ENCODE peak calls at places on chromosome 5, in five cellular contexts. J is mesothelial cell of epicardium, G is GM10248, S is foreskin fibroblast, I is endothelial cell. Y is an unnamed sample.
A peak's percentile ranks its signal among the peaks of the same experiment; 100 is the strongest.

GRCh38 chr5:74310386-74310785 is 330.1 kb downstream of the ENC1 start:
- DNase-seq in S (no peak), G (no peak), J (no peak), I (no peak), Y (no peak)

GRCh38 chr5:179258001-179258921 is 87.0 kb downstream of the ADAMTS2 start:
- DNase-seq in J (peak; percentile 30), G (no peak), S (no peak), I (no peak), Y (no peak)

GRCh38 chr5:1064383-1065142 is 47.3 kb downstream of the SLC12A7 start:
- DNase-seq in S (no peak), I (no peak), G (no peak), J (no peak), Y (no peak)

GRCh38 chr5:61687371-61687770 is 355.3 kb downstream of the ZSWIM6 start:
- DNase-seq in G (no peak), J (no peak), S (no peak), I (no peak), Y (no peak)

GRCh38 chr5:1908931-1909330 is 26.2 kb upstream of the IRX4 start:
- DNase-seq in J (no peak), S (no peak), I (no peak), G (no peak), Y (no peak)

GRCh38 chr5:119187776-119188529 is 117.1 kb downstream of the DMXL1 start:
- DNase-seq in I (no peak), G (no peak), J (no peak), S (no peak), Y (no peak)

GRCh38 chr5:149213264-149213663 is 58.4 kb upstream of the AFAP1L1 start:
- DNase-seq in J (no peak), G (no peak), I (no peak), S (no peak), Y (no peak)

GRCh38 chr5:172501708-172502379 is 47.5 kb upstream of the SH3PXD2B start:
- DNase-seq in J (peak; percentile 9), S (no peak), G (no peak), I (no peak), Y (peak; percentile 5)

GRCh38 chr5:53397845-53398244 is 82.6 kb upstream of the FST start:
- DNase-seq in S (peak; percentile 95), G (no peak), I (no peak), J (no peak), Y (no peak)

GRCh38 chr5:137273511-137273910 is 225.6 kb downstream of the SPOCK1 start:
- DNase-seq in I (no peak), S (no peak), G (no peak), J (no peak), Y (no peak)

GRCh38 chr5:78804995-78805394 is 156.4 kb upstream of the LHFPL2 start:
- DNase-seq in S (no peak), J (no peak), I (no peak), G (no peak), Y (no peak)

GRCh38 chr5:119275873-119276214 is 80.0 kb upstream of the TNFAIP8 start:
- DNase-seq in I (no peak), S (no peak), G (peak; percentile 38), J (no peak), Y (no peak)

GRCh38 chr5:138793481-138794010 is 40.3 kb downstream of the CTNNA1 start:
- DNase-seq in J (no peak), G (no peak), S (no peak), I (no peak), Y (no peak)

GRCh38 chr5:138790684-138791083 is 37.5 kb downstream of the CTNNA1 start:
- DNase-seq in G (no peak), I (no peak), J (no peak), S (no peak), Y (no peak)

GRCh38 chr5:138789771-138790242 is 36.6 kb downstream of the CTNNA1 start:
- DNase-seq in S (no peak), G (peak; percentile 64), J (no peak), I (peak; percentile 9), Y (no peak)

GRCh38 chr5:138792181-138792808 is 39.1 kb downstream of the CTNNA1 start:
- DNase-seq in J (no peak), G (no peak), I (no peak), S (no peak), Y (no peak)
- TF ChIP-seq CTCF in J (no peak), G (no peak), I (no peak), S (no peak), Y (no peak)

GRCh38 chr5:153425914-153426313 is 64.6 kb upstream of the GRIA1 start:
- DNase-seq in I (peak; percentile 6), J (no peak), G (no peak), S (no peak), Y (no peak)
- TF ChIP-seq CTCF in I (peak; percentile 56), J (peak; percentile 23), G (no peak), S (no peak), Y (peak; percentile 17)

DNA sequence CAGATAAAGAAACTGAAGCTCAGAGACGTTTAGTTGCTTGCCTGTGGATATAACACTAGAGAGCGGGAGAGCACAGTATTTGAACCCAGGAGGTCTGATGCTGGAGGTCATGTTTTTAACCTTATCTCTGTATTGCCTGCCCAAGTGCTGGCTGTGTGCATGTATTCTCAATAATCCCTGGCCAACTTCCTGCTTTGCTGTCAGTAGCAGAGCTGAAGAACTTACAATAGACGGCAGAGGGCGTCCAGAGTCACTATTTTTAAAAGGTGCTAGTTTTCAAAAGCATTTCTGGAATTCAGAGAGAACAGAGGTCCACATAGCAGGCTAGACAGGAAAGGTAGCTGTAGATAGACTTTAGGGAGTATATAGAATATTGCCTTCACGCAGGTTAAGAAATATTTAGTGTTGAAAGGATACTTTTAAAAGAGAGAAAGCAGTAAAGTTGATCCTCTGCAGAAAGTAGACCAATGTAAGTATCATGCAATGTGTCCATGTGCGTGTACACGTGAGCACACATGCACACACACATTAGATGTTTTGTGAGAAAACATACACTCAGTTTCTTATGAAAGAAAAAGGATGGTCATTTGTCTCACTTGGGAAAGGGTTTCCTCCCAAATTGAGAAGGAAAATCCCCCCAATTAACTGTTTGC is 46.3 kb downstream of the PTCD2 start:
- DNase-seq in S (peak; percentile 65), I (peak; percentile 60), J (peak; percentile 62), G (peak; percentile 49), Y (peak; percentile 21)
- TF ChIP-seq CTCF in S (peak; percentile 69), I (peak; percentile 63), J (peak; percentile 67), G (peak; percentile 71), Y (peak; percentile 72)

GRCh38 chr5:38023799-38024198 is 184.0 kb upstream of the GDNF start:
- DNase-seq in S (no peak), I (no peak), J (no peak), G (no peak), Y (no peak)
- TF ChIP-seq CTCF in S (no peak), I (peak; percentile 69), J (peak; percentile 78), G (no peak), Y (peak; percentile 26)

DNA sequence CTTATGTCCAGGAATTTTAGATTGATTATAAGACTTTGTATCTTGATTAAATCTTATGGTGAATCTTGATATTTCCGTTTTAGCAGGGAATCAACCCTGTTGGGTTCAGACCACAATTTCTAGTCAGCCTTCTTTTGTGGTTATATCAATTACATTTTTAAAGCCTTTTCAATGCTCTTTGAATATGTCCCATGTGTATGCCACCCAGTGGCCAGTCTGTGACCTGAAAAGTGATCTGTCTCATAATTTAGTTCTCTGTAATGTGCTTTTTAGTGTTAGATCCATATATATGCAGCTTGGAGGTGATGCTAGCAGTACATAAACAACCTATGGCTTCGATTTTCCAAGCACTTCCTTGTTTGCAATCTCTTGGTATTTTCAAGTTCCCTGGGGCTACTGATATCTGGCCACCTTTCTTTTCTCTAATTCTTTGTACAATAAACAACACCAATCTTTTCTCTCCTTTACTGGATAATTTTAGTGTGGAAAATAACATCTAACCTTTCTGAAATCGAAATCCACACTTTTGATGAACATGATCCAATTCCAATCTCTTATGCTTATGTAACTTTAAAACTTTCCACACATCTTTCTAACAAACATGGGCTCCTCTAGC is 28.8 kb downstream of the PDE8B start:
- DNase-seq in S (peak; percentile 14), I (no peak), G (no peak), J (no peak), Y (no peak)
- TF ChIP-seq CTCF in S (no peak), I (peak; percentile 34), G (peak; percentile 23), J (no peak), Y (peak; percentile 40)

DNA sequence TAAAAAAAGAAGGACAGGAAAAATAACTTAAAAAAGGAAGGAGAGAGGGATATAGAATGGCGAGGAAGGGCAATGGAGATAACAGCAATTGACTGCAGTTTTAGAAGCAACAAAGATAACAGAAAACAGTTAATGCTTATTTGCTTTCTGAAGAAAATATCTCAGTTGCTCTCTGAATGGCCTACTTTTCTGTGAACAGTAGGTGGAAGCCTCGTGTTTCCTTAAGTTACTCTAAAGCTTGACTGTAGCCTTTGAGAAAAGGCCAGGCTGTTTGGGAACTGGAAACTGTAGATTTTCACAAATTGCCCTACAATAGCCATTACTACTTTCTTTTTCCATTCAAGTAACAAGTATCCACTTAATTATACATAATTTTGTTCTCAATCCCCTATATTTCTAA is 404.5 kb downstream of the YTHDC2 start:
- DNase-seq in I (no peak), G (no peak), J (no peak), S (no peak), Y (no peak)
- TF ChIP-seq CTCF in I (no peak), G (no peak), J (no peak), S (no peak), Y (no peak)

GRCh38 chr5:10866913-10867312 is 105.9 kb upstream of the DAP start:
- DNase-seq in G (no peak), I (no peak), S (no peak), J (no peak), Y (no peak)
- TF ChIP-seq CTCF in G (peak; percentile 13), I (no peak), S (no peak), J (no peak), Y (peak; percentile 22)

GRCh38 chr5:151408633-151409243 is 38.7 kb upstream of the SLC36A1 start:
- DNase-seq in J (no peak), G (no peak), S (no peak), I (no peak), Y (no peak)

GRCh38 chr5:151405334-151405872 is 42.0 kb upstream of the SLC36A1 start:
- DNase-seq in S (no peak), J (no peak), I (no peak), G (no peak), Y (no peak)

DNA sequence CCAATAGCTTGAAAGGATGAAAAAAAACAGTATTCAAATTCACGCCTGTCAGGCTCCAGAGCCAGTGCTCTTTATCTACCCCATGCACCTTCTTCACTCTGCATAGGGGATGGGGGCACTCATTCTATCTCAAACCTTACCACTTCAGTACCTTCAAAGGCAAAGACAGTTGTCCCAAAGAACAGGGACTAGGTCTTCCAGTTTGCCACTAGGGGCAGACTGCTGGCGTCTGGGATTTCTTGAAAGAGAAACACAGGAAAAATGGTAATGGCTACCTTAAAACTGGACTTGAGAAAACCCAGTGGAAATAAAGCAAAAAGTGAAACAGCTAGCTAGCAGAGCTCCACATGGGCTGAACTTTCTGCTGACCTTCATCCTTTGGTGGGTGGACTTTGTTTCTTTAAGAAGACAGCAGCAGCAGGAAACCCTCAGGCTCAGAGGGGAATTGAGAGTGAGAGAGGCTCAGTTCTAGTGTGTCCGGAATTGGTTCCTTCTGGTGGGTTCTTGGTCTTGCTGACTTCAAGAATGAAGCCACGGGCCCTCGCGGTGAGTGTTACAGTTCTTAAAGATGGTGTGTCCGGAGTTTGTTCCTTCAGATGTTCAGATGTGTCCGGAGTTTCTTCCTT is 41.0 kb upstream of the SLC36A1 start:
- DNase-seq in J (no peak), I (no peak), S (peak; percentile 6), G (no peak), Y (no peak)
- TF ChIP-seq CTCF in J (no peak), I (peak; percentile 57), S (peak; percentile 43), G (no peak), Y (peak; percentile 59)